ENCODE peak calls at places on chromosome 20, in nine cellular contexts. One of them, this sample, is unnamed.
A peak's percentile ranks its signal among the peaks of the same experiment; 100 is the strongest.

GRCh38 chr20:45036044-45036755 is 64.7 kb downstream of the KCNS1 start:
- DNase-seq in A549: no peak
- DNase-seq in GM23248: peak; percentile 65
- DNase-seq in Caco-2: no peak
- DNase-seq in neural progenitor cell: no peak
- DNase-seq in thyroid gland: no peak
- DNase-seq in breast epithelium: no peak
- DNase-seq in PC-3: peak; percentile 76
- DNase-seq in cardiac muscle cell: peak; percentile 58
- DNase-seq in this sample: peak; percentile 32

GRCh38 chr20:58306421-58307261 is 2.9 kb upstream of the RAB22A start:
- DNase-seq in A549: peak; percentile 10
- DNase-seq in GM23248: peak; percentile 50
- DNase-seq in Caco-2: no peak
- DNase-seq in neural progenitor cell: no peak
- DNase-seq in thyroid gland: peak; percentile 18
- DNase-seq in breast epithelium: no peak
- DNase-seq in PC-3: peak; percentile 57
- DNase-seq in cardiac muscle cell: peak; percentile 15
- DNase-seq in this sample: no peak

GRCh38 chr20:16491277-16491912 is 81.9 kb downstream of the KIF16B start:
- DNase-seq in A549: no peak
- DNase-seq in GM23248: peak; percentile 65
- DNase-seq in Caco-2: no peak
- DNase-seq in neural progenitor cell: no peak
- DNase-seq in thyroid gland: no peak
- DNase-seq in breast epithelium: no peak
- DNase-seq in PC-3: no peak
- DNase-seq in cardiac muscle cell: peak; percentile 49
- DNase-seq in this sample: no peak

GRCh38 chr20:12093062-12093796 is 175.5 kb downstream of the BTBD3 start:
- DNase-seq in A549: no peak
- DNase-seq in GM23248: no peak
- DNase-seq in Caco-2: no peak
- DNase-seq in neural progenitor cell: no peak
- DNase-seq in thyroid gland: no peak
- DNase-seq in breast epithelium: no peak
- DNase-seq in PC-3: peak; percentile 35
- DNase-seq in cardiac muscle cell: no peak
- DNase-seq in this sample: no peak

GRCh38 chr20:61694666-61695065 is 371.0 kb downstream of the TAF4 start:
- DNase-seq in A549: no peak
- DNase-seq in GM23248: no peak
- DNase-seq in Caco-2: no peak
- DNase-seq in neural progenitor cell: peak; percentile 50
- DNase-seq in thyroid gland: no peak
- DNase-seq in breast epithelium: no peak
- DNase-seq in PC-3: no peak
- DNase-seq in cardiac muscle cell: no peak
- DNase-seq in this sample: no peak

GRCh38 chr20:23920936-23921335 is 41.4 kb upstream of the CST5 start:
- DNase-seq in A549: no peak
- DNase-seq in GM23248: peak; percentile 52
- DNase-seq in Caco-2: no peak
- DNase-seq in neural progenitor cell: no peak
- DNase-seq in thyroid gland: peak; percentile 38
- DNase-seq in breast epithelium: no peak
- DNase-seq in PC-3: peak; percentile 13
- DNase-seq in cardiac muscle cell: no peak
- DNase-seq in this sample: no peak

GRCh38 chr20:34998331-34998950 is 42.8 kb downstream of the MYH7B start:
- DNase-seq in A549: no peak
- DNase-seq in GM23248: no peak
- DNase-seq in Caco-2: peak; percentile 65
- DNase-seq in neural progenitor cell: no peak
- DNase-seq in thyroid gland: no peak
- DNase-seq in breast epithelium: no peak
- DNase-seq in PC-3: no peak
- DNase-seq in cardiac muscle cell: no peak
- DNase-seq in this sample: no peak

GRCh38 chr20:20167704-20168103 is 115.4 kb downstream of the CFAP61 start:
- DNase-seq in A549: no peak
- DNase-seq in GM23248: no peak
- DNase-seq in Caco-2: no peak
- DNase-seq in neural progenitor cell: no peak
- DNase-seq in thyroid gland: no peak
- DNase-seq in breast epithelium: no peak
- DNase-seq in PC-3: no peak
- DNase-seq in cardiac muscle cell: no peak
- DNase-seq in this sample: no peak

GRCh38 chr20:7362601-7363000 is 577.7 kb downstream of the HAO1 start:
- DNase-seq in A549: no peak
- DNase-seq in GM23248: no peak
- DNase-seq in Caco-2: no peak
- DNase-seq in neural progenitor cell: no peak
- DNase-seq in thyroid gland: no peak
- DNase-seq in breast epithelium: no peak
- DNase-seq in PC-3: no peak
- DNase-seq in cardiac muscle cell: no peak
- DNase-seq in this sample: no peak
- H3K9me3 ChIP-seq in A549: peaks cover 6% of the 10 kb centered on the region
- H3K9me3 ChIP-seq in GM23248: no peaks in the 10 kb centered on the region
- H3K9me3 ChIP-seq in Caco-2: no peaks in the 10 kb centered on the region
- H3K9me3 ChIP-seq in neural progenitor cell: no peaks in the 10 kb centered on the region
- H3K9me3 ChIP-seq in thyroid gland: no peaks in the 10 kb centered on the region
- H3K9me3 ChIP-seq in breast epithelium: no peaks in the 10 kb centered on the region
- H3K9me3 ChIP-seq in PC-3: peaks cover 4% of the 10 kb centered on the region
- H3K9me3 ChIP-seq in cardiac muscle cell: no peaks in the 10 kb centered on the region
- H3K9me3 ChIP-seq in this sample: no peaks in the 10 kb centered on the region

GRCh38 chr20:55882922-55883321 is 122.4 kb downstream of the CBLN4 start:
- DNase-seq in A549: no peak
- DNase-seq in GM23248: no peak
- DNase-seq in Caco-2: peak; percentile 51
- DNase-seq in neural progenitor cell: no peak
- DNase-seq in thyroid gland: no peak
- DNase-seq in breast epithelium: no peak
- DNase-seq in PC-3: no peak
- DNase-seq in cardiac muscle cell: no peak
- DNase-seq in this sample: peak; percentile 15

GRCh38 chr20:55882286-55882685 is 123.0 kb downstream of the CBLN4 start:
- DNase-seq in A549: no peak
- DNase-seq in GM23248: no peak
- DNase-seq in Caco-2: no peak
- DNase-seq in neural progenitor cell: no peak
- DNase-seq in thyroid gland: no peak
- DNase-seq in breast epithelium: no peak
- DNase-seq in PC-3: no peak
- DNase-seq in cardiac muscle cell: no peak
- DNase-seq in this sample: no peak

GRCh38 chr20:55881204-55881603 is 124.1 kb downstream of the CBLN4 start:
- DNase-seq in A549: no peak
- DNase-seq in GM23248: no peak
- DNase-seq in Caco-2: no peak
- DNase-seq in neural progenitor cell: no peak
- DNase-seq in thyroid gland: no peak
- DNase-seq in breast epithelium: no peak
- DNase-seq in PC-3: no peak
- DNase-seq in cardiac muscle cell: no peak
- DNase-seq in this sample: no peak

DNA sequence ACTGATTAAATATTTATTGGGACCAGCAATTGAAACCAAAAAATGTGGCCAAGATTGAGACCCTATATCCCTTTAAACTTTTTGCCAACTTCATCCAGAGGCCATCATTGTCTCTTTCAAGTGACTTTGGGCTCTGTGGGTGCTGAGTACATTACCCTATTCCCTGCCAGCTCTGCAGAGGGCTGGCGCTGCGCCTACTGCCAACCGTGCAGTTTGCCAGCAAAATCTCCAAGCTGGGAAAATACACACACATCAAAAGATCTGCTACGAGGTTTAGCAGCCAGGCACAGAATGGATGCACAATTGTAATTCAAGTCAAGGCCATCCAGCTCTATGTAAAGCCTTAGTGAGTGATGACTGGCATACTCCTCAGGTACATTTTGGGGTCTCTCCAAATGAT is 125.0 kb downstream of the CBLN4 start:
- DNase-seq in A549: no peak
- DNase-seq in GM23248: no peak
- DNase-seq in Caco-2: no peak
- DNase-seq in neural progenitor cell: no peak
- DNase-seq in thyroid gland: no peak
- DNase-seq in breast epithelium: no peak
- DNase-seq in PC-3: no peak
- DNase-seq in cardiac muscle cell: no peak
- DNase-seq in this sample: no peak
- H3K9me3 ChIP-seq in A549: no peaks in the 10 kb centered on the region
- H3K9me3 ChIP-seq in GM23248: no peaks in the 10 kb centered on the region
- H3K9me3 ChIP-seq in Caco-2: no peaks in the 10 kb centered on the region
- H3K9me3 ChIP-seq in neural progenitor cell: peaks cover 16% of the 10 kb centered on the region
- H3K9me3 ChIP-seq in thyroid gland: no peaks in the 10 kb centered on the region
- H3K9me3 ChIP-seq in breast epithelium: no peaks in the 10 kb centered on the region
- H3K9me3 ChIP-seq in PC-3: peaks cover 21% of the 10 kb centered on the region
- H3K9me3 ChIP-seq in cardiac muscle cell: peaks cover 3% of the 10 kb centered on the region
- H3K9me3 ChIP-seq in this sample: no peaks in the 10 kb centered on the region

GRCh38 chr20:42430525-42431046 is 759.1 kb downstream of the PTPRT start:
- DNase-seq in A549: no peak
- DNase-seq in GM23248: no peak
- DNase-seq in Caco-2: no peak
- DNase-seq in neural progenitor cell: no peak
- DNase-seq in thyroid gland: no peak
- DNase-seq in breast epithelium: no peak
- DNase-seq in PC-3: no peak
- DNase-seq in cardiac muscle cell: no peak
- DNase-seq in this sample: no peak
- H3K9me3 ChIP-seq in A549: no peaks in the 10 kb centered on the region
- H3K9me3 ChIP-seq in GM23248: no peaks in the 10 kb centered on the region
- H3K9me3 ChIP-seq in Caco-2: no peaks in the 10 kb centered on the region
- H3K9me3 ChIP-seq in neural progenitor cell: no peaks in the 10 kb centered on the region
- H3K9me3 ChIP-seq in thyroid gland: no peaks in the 10 kb centered on the region
- H3K9me3 ChIP-seq in breast epithelium: no peaks in the 10 kb centered on the region
- H3K9me3 ChIP-seq in PC-3: peaks cover 41% of the 10 kb centered on the region
- H3K9me3 ChIP-seq in cardiac muscle cell: no peaks in the 10 kb centered on the region
- H3K9me3 ChIP-seq in this sample: no peaks in the 10 kb centered on the region

GRCh38 chr20:40056186-40056585 is 632.9 kb downstream of the MAFB start:
- DNase-seq in A549: no peak
- DNase-seq in GM23248: no peak
- DNase-seq in Caco-2: no peak
- DNase-seq in neural progenitor cell: no peak
- DNase-seq in thyroid gland: no peak
- DNase-seq in breast epithelium: no peak
- DNase-seq in PC-3: no peak
- DNase-seq in cardiac muscle cell: no peak
- DNase-seq in this sample: no peak

GRCh38 chr20:40049838-40050237 is 639.2 kb downstream of the MAFB start:
- DNase-seq in A549: no peak
- DNase-seq in GM23248: no peak
- DNase-seq in Caco-2: no peak
- DNase-seq in neural progenitor cell: no peak
- DNase-seq in thyroid gland: no peak
- DNase-seq in breast epithelium: no peak
- DNase-seq in PC-3: no peak
- DNase-seq in cardiac muscle cell: no peak
- DNase-seq in this sample: no peak

GRCh38 chr20:40054311-40054710 is 634.7 kb downstream of the MAFB start:
- DNase-seq in A549: no peak
- DNase-seq in GM23248: no peak
- DNase-seq in Caco-2: no peak
- DNase-seq in neural progenitor cell: no peak
- DNase-seq in thyroid gland: no peak
- DNase-seq in breast epithelium: no peak
- DNase-seq in PC-3: no peak
- DNase-seq in cardiac muscle cell: no peak
- DNase-seq in this sample: no peak

GRCh38 chr20:40046703-40047102 is 642.3 kb downstream of the MAFB start:
- DNase-seq in A549: no peak
- DNase-seq in GM23248: peak; percentile 0
- DNase-seq in Caco-2: no peak
- DNase-seq in neural progenitor cell: no peak
- DNase-seq in thyroid gland: no peak
- DNase-seq in breast epithelium: no peak
- DNase-seq in PC-3: no peak
- DNase-seq in cardiac muscle cell: no peak
- DNase-seq in this sample: no peak

DNA sequence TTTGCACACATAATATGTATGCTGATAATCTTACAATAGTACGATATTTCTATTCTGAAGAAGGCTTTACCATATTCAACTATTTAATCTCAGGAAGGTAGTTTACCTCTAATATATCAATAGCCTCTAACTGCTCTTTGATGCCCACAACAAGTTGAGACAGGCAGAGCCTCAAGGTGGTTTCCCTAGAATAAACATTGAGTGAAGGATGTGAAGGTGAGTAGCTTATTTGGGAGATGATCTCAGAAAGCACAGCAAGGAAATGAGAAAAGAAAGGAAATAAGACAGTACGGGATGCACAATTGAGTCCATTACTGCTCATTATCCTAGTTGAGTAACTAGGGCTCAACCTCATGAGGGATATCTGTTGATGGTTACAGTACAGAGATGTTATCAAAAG is 638.4 kb downstream of the MAFB start:
- DNase-seq in A549: no peak
- DNase-seq in GM23248: no peak
- DNase-seq in Caco-2: no peak
- DNase-seq in neural progenitor cell: no peak
- DNase-seq in thyroid gland: no peak
- DNase-seq in breast epithelium: no peak
- DNase-seq in PC-3: no peak
- DNase-seq in cardiac muscle cell: no peak
- DNase-seq in this sample: no peak
- H3K9me3 ChIP-seq in A549: no peaks in the 10 kb centered on the region
- H3K9me3 ChIP-seq in GM23248: no peaks in the 10 kb centered on the region
- H3K9me3 ChIP-seq in Caco-2: no peaks in the 10 kb centered on the region
- H3K9me3 ChIP-seq in neural progenitor cell: no peaks in the 10 kb centered on the region
- H3K9me3 ChIP-seq in thyroid gland: no peaks in the 10 kb centered on the region
- H3K9me3 ChIP-seq in breast epithelium: no peaks in the 10 kb centered on the region
- H3K9me3 ChIP-seq in PC-3: peaks cover 28% of the 10 kb centered on the region
- H3K9me3 ChIP-seq in cardiac muscle cell: no peaks in the 10 kb centered on the region
- H3K9me3 ChIP-seq in this sample: no peaks in the 10 kb centered on the region

DNA sequence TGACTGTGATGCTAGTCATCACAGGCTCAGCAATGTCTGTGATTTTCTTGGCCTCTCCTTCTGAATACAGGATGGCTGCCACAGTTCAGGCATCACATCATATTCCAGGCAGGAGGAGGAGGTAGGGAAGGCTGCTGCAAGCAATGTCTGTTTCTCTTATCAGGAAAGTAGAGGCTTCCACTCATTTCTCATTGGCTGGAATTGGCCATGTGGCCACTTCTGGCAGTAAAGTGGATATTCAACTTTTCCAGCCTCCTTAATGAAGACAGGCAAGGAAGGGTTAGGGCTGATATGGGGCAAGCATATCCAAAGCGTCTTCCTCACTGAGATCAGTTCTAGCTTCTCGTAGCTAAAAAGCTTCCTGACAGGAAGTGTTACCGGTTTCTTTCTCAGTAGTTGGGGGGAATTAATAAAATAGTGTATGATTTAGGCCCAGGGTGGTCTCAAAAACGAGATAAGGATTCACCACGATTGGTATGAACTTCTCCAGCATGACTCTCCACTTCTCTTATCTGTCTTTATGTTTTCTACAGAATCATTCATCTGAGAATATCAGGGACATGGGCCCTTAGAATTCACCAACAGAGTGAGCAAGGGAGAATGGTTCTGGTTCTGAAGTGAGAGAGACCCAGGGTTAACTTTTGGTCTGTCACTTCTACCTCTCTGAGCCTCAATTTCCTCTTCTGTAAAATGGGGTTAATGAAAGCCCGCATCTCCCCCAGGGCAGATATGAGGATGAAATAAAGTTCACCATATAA is 32.7 kb upstream of the PSMF1 start:
- DNase-seq in A549: no peak
- DNase-seq in GM23248: no peak
- DNase-seq in Caco-2: no peak
- DNase-seq in neural progenitor cell: no peak
- DNase-seq in thyroid gland: no peak
- DNase-seq in breast epithelium: no peak
- DNase-seq in PC-3: no peak
- DNase-seq in cardiac muscle cell: no peak
- DNase-seq in this sample: no peak
- H3K9me3 ChIP-seq in A549: peaks cover 10% of the 10 kb centered on the region
- H3K9me3 ChIP-seq in GM23248: no peaks in the 10 kb centered on the region
- H3K9me3 ChIP-seq in Caco-2: no peaks in the 10 kb centered on the region
- H3K9me3 ChIP-seq in neural progenitor cell: no peaks in the 10 kb centered on the region
- H3K9me3 ChIP-seq in thyroid gland: no peaks in the 10 kb centered on the region
- H3K9me3 ChIP-seq in breast epithelium: peaks cover 17% of the 10 kb centered on the region
- H3K9me3 ChIP-seq in PC-3: peaks cover 2% of the 10 kb centered on the region
- H3K9me3 ChIP-seq in cardiac muscle cell: no peaks in the 10 kb centered on the region
- H3K9me3 ChIP-seq in this sample: no peaks in the 10 kb centered on the region

This sample was measured in BE2C.